ENCODE peak calls at places on chromosomes 16 and 17, in eight cellular contexts. B is cardiac muscle cell; U is pancreas; T is CD4-positive, CD25-positive, alpha-beta regulatory T cell; J is CD8-positive, alpha-beta T cell; I is IMR-90; C is RWPE1; X is AG04450. O is an unnamed sample.
A peak's percentile ranks its signal among the peaks of the same experiment; 100 is the strongest.

GRCh38 chr16:29662729-29663019 is 373 bp upstream of the SPN start:
- DNase-seq in B (no peak), U (no peak), T (no peak), J (no peak), I (no peak), C (no peak), X (no peak), O (no peak)

GRCh38 chr17:76585649-76586593 is at the start of gene ST6GALNAC2:
- DNase-seq in B (no peak), U (peak; percentile 70), T (peak; percentile 9), J (peak; percentile 6), I (no peak), C (peak; percentile 55), X (no peak), O (peak; percentile 59)

GRCh38 chr16:253833-254232 is 19.2 kb downstream of the FAM234A start:
- DNase-seq in B (no peak), U (no peak), T (no peak), J (no peak), I (no peak), C (no peak), X (no peak), O (no peak)

GRCh38 chr16:50642349-50642748 is 38.8 kb downstream of the SNX20 start:
- DNase-seq in B (no peak), U (no peak), T (no peak), J (no peak), I (no peak), C (no peak), X (no peak), O (no peak)

GRCh38 chr16:77383606-77384187 is 51.1 kb downstream of the ADAMTS18 start:
- DNase-seq in B (no peak), U (no peak), T (no peak), J (no peak), I (no peak), C (no peak), X (no peak), O (no peak)

GRCh38 chr17:50264263-50265113 is 9.8 kb upstream of the TMEM92 start:
- DNase-seq in B (no peak), U (no peak), T (no peak), J (no peak), I (peak; percentile 51), C (no peak), X (no peak), O (no peak)

GRCh38 chr17:29140631-29141483 is 39.3 kb downstream of the MYO18A start:
- DNase-seq in B (peak; percentile 42), U (no peak), T (peak; percentile 64), J (peak; percentile 26), I (peak; percentile 32), C (no peak), X (no peak), O (no peak)

GRCh38 chr16:27980919-27981670 is 82.4 kb downstream of the GSG1L start:
- DNase-seq in B (no peak), U (no peak), T (no peak), J (no peak), I (no peak), C (no peak), X (no peak), O (no peak)

GRCh38 chr17:21298983-21299519 is 14.5 kb downstream of the MAP2K3 start:
- DNase-seq in B (no peak), U (no peak), T (no peak), J (no peak), I (no peak), C (no peak), X (no peak), O (no peak)

GRCh38 chr17:2222901-2223616 is 80.5 kb downstream of the SMG6 start:
- DNase-seq in B (peak; percentile 81), U (peak; percentile 43), T (no peak), J (peak; percentile 27), I (peak; percentile 80), C (no peak), X (no peak), O (no peak)

GRCh38 chr17:30388321-30389179 is 9.8 kb downstream of the CPD start:
- DNase-seq in B (no peak), U (no peak), T (no peak), J (no peak), I (no peak), C (no peak), X (no peak), O (no peak)

GRCh38 chr17:52159159-52159809 is 770 bp upstream of the CA10 start:
- DNase-seq in B (no peak), U (no peak), T (no peak), J (no peak), I (no peak), C (no peak), X (no peak), O (no peak)

GRCh38 chr16:259226-259625 is 16.5 kb downstream of the RGS11 start:
- DNase-seq in B (no peak), U (no peak), T (no peak), J (no peak), I (no peak), C (no peak), X (no peak), O (no peak)

GRCh38 chr16:17161034-17161433 is 309.7 kb downstream of the XYLT1 start:
- DNase-seq in B (no peak), U (no peak), T (no peak), J (no peak), I (no peak), C (no peak), X (no peak), O (no peak)

GRCh38 chr17:40319651-40320550 is 10.9 kb downstream of the RARA start:
- DNase-seq in B (no peak), U (no peak), T (peak; percentile 73), J (peak; percentile 70), I (no peak), C (no peak), X (no peak), O (no peak)

GRCh38 chr16:3431779-3432219 is 11.5 kb downstream of the ZNF597 start:
- DNase-seq in B (peak; percentile 56), U (no peak), T (peak; percentile 58), J (peak; percentile 13), I (peak; percentile 31), C (no peak), X (no peak), O (no peak)

GRCh38 chr17:61389670-61390478 is 9.8 kb upstream of the TBX2 start:
- DNase-seq in B (peak; percentile 65), U (no peak), T (no peak), J (no peak), I (peak; percentile 41), C (no peak), X (no peak), O (peak; percentile 72)

DNA sequence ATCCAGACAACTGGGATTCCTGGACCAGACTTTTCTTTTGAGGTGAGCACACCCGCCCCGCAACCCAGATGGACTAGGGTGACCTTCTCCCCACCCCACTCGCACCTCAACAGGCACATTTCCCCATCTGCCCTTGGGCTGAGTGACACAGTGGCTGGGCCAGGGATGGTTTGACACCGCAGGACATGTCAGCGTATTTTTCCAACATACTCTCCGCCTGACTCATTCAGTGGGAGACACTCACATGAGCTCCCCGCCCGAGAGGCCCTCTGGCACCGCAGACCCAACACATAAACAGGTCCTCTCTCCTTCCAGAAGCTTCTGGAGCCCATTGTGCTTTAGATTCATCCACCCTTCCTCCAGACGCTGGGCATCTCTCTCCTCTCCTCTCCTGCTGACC is 69.4 kb downstream of the ZDHHC7 start:
- DNase-seq in B (no peak), U (no peak), T (no peak), J (no peak), I (peak; percentile 46), C (peak; percentile 60), X (no peak), O (no peak)
- H3K27ac ChIP-seq in B (no peak overlapping the region), U (no peak overlapping the region), T (no peak overlapping the region), J (no peak overlapping the region), I (no peak overlapping the region), C (peak overlapping the region; percentile 22), X (no peak overlapping the region), O (no peak overlapping the region)

GRCh38 chr16:4947722-4948503 is 10.2 kb upstream of the SEC14L5 start:
- DNase-seq in B (peak; percentile 14), U (no peak), T (no peak), J (no peak), I (no peak), C (no peak), X (no peak), O (no peak)
- H3K27ac ChIP-seq in B (no peak overlapping the region), U (no peak overlapping the region), T (no peak overlapping the region), J (no peak overlapping the region), I (no peak overlapping the region), C (peak overlapping the region; percentile 42), X (peak overlapping the region; percentile 11), O (peak overlapping the region; percentile 62)

DNA sequence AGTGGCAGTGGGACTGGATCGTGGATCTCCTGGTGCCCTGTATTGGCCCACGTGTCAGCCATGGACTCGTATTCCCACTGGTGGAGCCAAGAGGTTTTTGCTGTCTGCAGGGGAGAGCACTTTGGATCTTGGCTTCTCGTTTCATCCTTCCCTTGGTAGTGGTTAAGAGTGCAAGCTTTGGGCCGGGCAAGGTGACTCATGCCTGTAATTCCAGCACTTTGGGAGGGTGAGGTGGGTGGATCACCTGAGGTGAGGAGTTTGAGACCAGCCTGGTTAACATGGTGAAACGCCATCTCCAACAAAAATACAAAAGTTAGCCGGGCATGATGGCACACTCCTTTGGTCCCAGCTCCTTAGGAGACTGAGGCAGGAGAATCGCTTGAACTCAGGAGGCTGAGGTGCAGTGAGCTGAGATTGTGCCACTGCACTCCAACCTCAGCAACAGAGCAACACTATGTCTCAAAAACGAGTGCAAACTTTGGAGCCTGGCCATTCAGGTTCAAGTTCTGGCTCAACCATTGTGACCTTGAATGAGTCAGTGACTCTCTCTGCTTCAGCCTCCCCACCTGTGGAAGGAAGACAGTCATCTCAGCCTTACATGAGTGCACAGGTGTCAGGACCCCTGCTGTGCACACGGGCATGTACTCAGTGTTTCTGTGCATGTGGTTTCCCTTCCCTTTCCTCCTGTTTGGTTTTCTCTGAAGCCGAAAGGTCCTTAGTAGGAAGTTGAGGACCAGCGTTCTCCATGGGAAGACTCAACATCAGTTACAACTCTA is 57.4 kb downstream of the PLCG2 start:
- DNase-seq in B (no peak), U (no peak), T (no peak), J (no peak), I (no peak), C (no peak), X (no peak), O (no peak)
- H3K27ac ChIP-seq in B (no peak overlapping the region), U (no peak overlapping the region), T (no peak overlapping the region), J (no peak overlapping the region), I (no peak overlapping the region), C (no peak overlapping the region), X (no peak overlapping the region), O (no peak overlapping the region)

GRCh38 chr17:82497483-82498405 is 21.8 kb upstream of the FOXK2 start:
- DNase-seq in B (peak; percentile 46), U (peak; percentile 29), T (peak; percentile 44), J (no peak), I (peak; percentile 82), C (peak; percentile 24), X (peak; percentile 55), O (peak; percentile 48)
- H3K27ac ChIP-seq in B (peak overlapping the region; percentile 84), U (peak overlapping the region; percentile 77), T (peak overlapping the region; percentile 82), J (peak overlapping the region; percentile 42), I (peak overlapping the region; percentile 42), C (peak overlapping the region; percentile 98), X (peak overlapping the region; percentile 65), O (peak overlapping the region; percentile 76)

GRCh38 chr17:17844500-17844899 is 7.7 kb upstream of the SREBF1 start:
- DNase-seq in B (no peak), U (no peak), T (no peak), J (no peak), I (no peak), C (no peak), X (no peak), O (no peak)
- H3K27ac ChIP-seq in B (no peak overlapping the region), U (no peak overlapping the region), T (no peak overlapping the region), J (no peak overlapping the region), I (no peak overlapping the region), C (peak overlapping the region; percentile 100), X (no peak overlapping the region), O (peak overlapping the region; percentile 27)

O was measured in A549.